ENCODE peak calls at places on chromosomes 1 and 21, in nine cellular contexts. One of them, this sample, is unnamed.

GRCh38 chr1:73783367-73783766 is 414.6 kb downstream of the LRRIQ3 start:
- DNase-seq in tibial nerve: no peak
- DNase-seq in type B pancreatic cell: no peak
- DNase-seq in GM23338: no peak
- DNase-seq in Peyer's patch: no peak
- DNase-seq in ovary: no peak
- DNase-seq in cardiac fibroblast: peak; percentile 3
- DNase-seq in OCI-LY7: no peak
- DNase-seq in CD8-positive, alpha-beta T cell: no peak
- DNase-seq in this sample: no peak

GRCh38 chr1:169860187-169860586 is 33.5 kb downstream of the SCYL3 start:
- DNase-seq in tibial nerve: no peak
- DNase-seq in type B pancreatic cell: no peak
- DNase-seq in GM23338: no peak
- DNase-seq in Peyer's patch: no peak
- DNase-seq in ovary: no peak
- DNase-seq in cardiac fibroblast: no peak
- DNase-seq in OCI-LY7: peak; percentile 8
- DNase-seq in CD8-positive, alpha-beta T cell: no peak
- DNase-seq in this sample: no peak

GRCh38 chr1:29963946-29964345 is 727.6 kb downstream of the PTPRU start:
- DNase-seq in tibial nerve: no peak
- DNase-seq in type B pancreatic cell: no peak
- DNase-seq in GM23338: no peak
- DNase-seq in Peyer's patch: no peak
- DNase-seq in ovary: no peak
- DNase-seq in cardiac fibroblast: no peak
- DNase-seq in OCI-LY7: no peak
- DNase-seq in CD8-positive, alpha-beta T cell: no peak
- DNase-seq in this sample: no peak

GRCh38 chr1:91803847-91804545 is 82.0 kb downstream of the TGFBR3 start:
- DNase-seq in tibial nerve: no peak
- DNase-seq in type B pancreatic cell: no peak
- DNase-seq in GM23338: no peak
- DNase-seq in Peyer's patch: peak; percentile 20
- DNase-seq in ovary: no peak
- DNase-seq in cardiac fibroblast: no peak
- DNase-seq in OCI-LY7: peak; percentile 22
- DNase-seq in CD8-positive, alpha-beta T cell: peak; percentile 55
- DNase-seq in this sample: peak; percentile 74

GRCh38 chr1:85295654-85296053 is 19.2 kb upstream of the BCL10 start:
- DNase-seq in tibial nerve: no peak
- DNase-seq in type B pancreatic cell: no peak
- DNase-seq in GM23338: no peak
- DNase-seq in Peyer's patch: no peak
- DNase-seq in ovary: no peak
- DNase-seq in cardiac fibroblast: no peak
- DNase-seq in OCI-LY7: no peak
- DNase-seq in CD8-positive, alpha-beta T cell: no peak
- DNase-seq in this sample: no peak

GRCh38 chr1:70720133-70720920 is 309.3 kb downstream of the CTH start:
- DNase-seq in tibial nerve: no peak
- DNase-seq in type B pancreatic cell: no peak
- DNase-seq in GM23338: no peak
- DNase-seq in Peyer's patch: no peak
- DNase-seq in ovary: no peak
- DNase-seq in cardiac fibroblast: no peak
- DNase-seq in OCI-LY7: no peak
- DNase-seq in CD8-positive, alpha-beta T cell: no peak
- DNase-seq in this sample: no peak

GRCh38 chr1:34303218-34303617 is 126.5 kb downstream of the C1orf94 start:
- DNase-seq in tibial nerve: no peak
- DNase-seq in type B pancreatic cell: no peak
- DNase-seq in GM23338: no peak
- DNase-seq in Peyer's patch: no peak
- DNase-seq in ovary: no peak
- DNase-seq in cardiac fibroblast: no peak
- DNase-seq in OCI-LY7: no peak
- DNase-seq in CD8-positive, alpha-beta T cell: no peak
- DNase-seq in this sample: no peak

GRCh38 chr1:173406783-173407230 is 70.3 kb upstream of the PRDX6 start:
- DNase-seq in tibial nerve: no peak
- DNase-seq in type B pancreatic cell: no peak
- DNase-seq in GM23338: no peak
- DNase-seq in Peyer's patch: peak; percentile 40
- DNase-seq in ovary: no peak
- DNase-seq in cardiac fibroblast: no peak
- DNase-seq in OCI-LY7: peak; percentile 71
- DNase-seq in CD8-positive, alpha-beta T cell: no peak
- DNase-seq in this sample: no peak

GRCh38 chr21:41219498-41220207 is 51.7 kb downstream of the BACE2 start:
- DNase-seq in tibial nerve: no peak
- DNase-seq in type B pancreatic cell: no peak
- DNase-seq in GM23338: no peak
- DNase-seq in Peyer's patch: no peak
- DNase-seq in ovary: no peak
- DNase-seq in cardiac fibroblast: no peak
- DNase-seq in OCI-LY7: no peak
- DNase-seq in CD8-positive, alpha-beta T cell: no peak
- DNase-seq in this sample: peak; percentile 78

GRCh38 chr1:245877976-245878375 is 629.1 kb downstream of the SMYD3 start:
- DNase-seq in tibial nerve: no peak
- DNase-seq in type B pancreatic cell: no peak
- DNase-seq in GM23338: no peak
- DNase-seq in Peyer's patch: no peak
- DNase-seq in ovary: no peak
- DNase-seq in cardiac fibroblast: peak; percentile 64
- DNase-seq in OCI-LY7: no peak
- DNase-seq in CD8-positive, alpha-beta T cell: no peak
- DNase-seq in this sample: no peak

GRCh38 chr1:21217812-21218596 is 41.3 kb upstream of the EIF4G3 start:
- DNase-seq in tibial nerve: no peak
- DNase-seq in type B pancreatic cell: peak; percentile 72
- DNase-seq in GM23338: peak; percentile 91
- DNase-seq in Peyer's patch: no peak
- DNase-seq in ovary: peak; percentile 46
- DNase-seq in cardiac fibroblast: peak; percentile 29
- DNase-seq in OCI-LY7: peak; percentile 23
- DNase-seq in CD8-positive, alpha-beta T cell: no peak
- DNase-seq in this sample: peak; percentile 30

GRCh38 chr1:205920861-205921558 is 22.2 kb downstream of the SLC26A9 start:
- DNase-seq in tibial nerve: no peak
- DNase-seq in type B pancreatic cell: no peak
- DNase-seq in GM23338: no peak
- DNase-seq in Peyer's patch: no peak
- DNase-seq in ovary: no peak
- DNase-seq in cardiac fibroblast: no peak
- DNase-seq in OCI-LY7: no peak
- DNase-seq in CD8-positive, alpha-beta T cell: no peak
- DNase-seq in this sample: no peak

GRCh38 chr1:207055386-207056001 is 2.4 kb downstream of the PFKFB2 start:
- DNase-seq in tibial nerve: no peak
- DNase-seq in type B pancreatic cell: no peak
- DNase-seq in GM23338: no peak
- DNase-seq in Peyer's patch: no peak
- DNase-seq in ovary: no peak
- DNase-seq in cardiac fibroblast: no peak
- DNase-seq in OCI-LY7: no peak
- DNase-seq in CD8-positive, alpha-beta T cell: no peak
- DNase-seq in this sample: no peak

GRCh38 chr1:28112388-28113311 is 24.2 kb upstream of the EYA3 start:
- DNase-seq in tibial nerve: no peak
- DNase-seq in type B pancreatic cell: no peak
- DNase-seq in GM23338: peak; percentile 70
- DNase-seq in Peyer's patch: no peak
- DNase-seq in ovary: no peak
- DNase-seq in cardiac fibroblast: peak; percentile 25
- DNase-seq in OCI-LY7: peak; percentile 38
- DNase-seq in CD8-positive, alpha-beta T cell: no peak
- DNase-seq in this sample: peak; percentile 26
- TF ChIP-seq CTCF in tibial nerve: no peak
- TF ChIP-seq CTCF in type B pancreatic cell: peak; percentile 30
- TF ChIP-seq CTCF in GM23338: peak; percentile 52
- TF ChIP-seq CTCF in Peyer's patch: peak; percentile 47
- TF ChIP-seq CTCF in ovary: no peak
- TF ChIP-seq CTCF in cardiac fibroblast: peak; percentile 5
- TF ChIP-seq CTCF in OCI-LY7: peak; percentile 73
- TF ChIP-seq CTCF in CD8-positive, alpha-beta T cell: no peak
- TF ChIP-seq CTCF in this sample: no peak

GRCh38 chr1:176531896-176532892 is 69.2 kb downstream of the PAPPA2 start:
- DNase-seq in tibial nerve: no peak
- DNase-seq in type B pancreatic cell: no peak
- DNase-seq in GM23338: no peak
- DNase-seq in Peyer's patch: no peak
- DNase-seq in ovary: no peak
- DNase-seq in cardiac fibroblast: no peak
- DNase-seq in OCI-LY7: no peak
- DNase-seq in CD8-positive, alpha-beta T cell: no peak
- DNase-seq in this sample: no peak
- TF ChIP-seq CTCF in tibial nerve: no peak
- TF ChIP-seq CTCF in type B pancreatic cell: no peak
- TF ChIP-seq CTCF in GM23338: no peak
- TF ChIP-seq CTCF in Peyer's patch: no peak
- TF ChIP-seq CTCF in ovary: no peak
- TF ChIP-seq CTCF in cardiac fibroblast: no peak
- TF ChIP-seq CTCF in OCI-LY7: no peak
- TF ChIP-seq CTCF in CD8-positive, alpha-beta T cell: no peak
- TF ChIP-seq CTCF in this sample: no peak

DNA sequence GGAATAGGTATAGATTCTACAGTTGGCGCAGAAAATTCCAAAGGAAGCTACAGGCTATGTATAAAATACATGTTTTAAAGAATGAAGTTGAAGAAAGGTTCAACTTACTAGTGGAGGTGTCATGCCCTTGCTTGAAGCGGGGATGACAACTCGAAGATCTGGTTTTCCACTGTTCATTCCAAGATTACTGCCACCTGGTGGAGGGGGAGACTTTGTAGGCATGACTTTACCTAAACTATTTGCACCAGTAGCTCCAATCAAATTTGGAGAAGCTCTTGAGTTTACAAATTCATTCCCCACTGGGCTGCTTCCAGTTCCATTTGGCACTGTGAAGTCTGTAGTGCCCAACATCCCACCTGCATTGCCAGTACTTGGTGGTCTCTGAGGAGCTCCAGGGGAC is 81.7 kb downstream of the AXDND1 start:
- DNase-seq in tibial nerve: no peak
- DNase-seq in type B pancreatic cell: no peak
- DNase-seq in GM23338: peak; percentile 78
- DNase-seq in Peyer's patch: no peak
- DNase-seq in ovary: no peak
- DNase-seq in cardiac fibroblast: no peak
- DNase-seq in OCI-LY7: peak; percentile 30
- DNase-seq in CD8-positive, alpha-beta T cell: no peak
- DNase-seq in this sample: peak; percentile 42
- TF ChIP-seq CTCF in tibial nerve: no peak
- TF ChIP-seq CTCF in type B pancreatic cell: peak; percentile 50
- TF ChIP-seq CTCF in GM23338: peak; percentile 64
- TF ChIP-seq CTCF in Peyer's patch: no peak
- TF ChIP-seq CTCF in ovary: no peak
- TF ChIP-seq CTCF in cardiac fibroblast: no peak
- TF ChIP-seq CTCF in OCI-LY7: peak; percentile 79
- TF ChIP-seq CTCF in CD8-positive, alpha-beta T cell: no peak
- TF ChIP-seq CTCF in this sample: peak; percentile 42

GRCh38 chr1:107750364-107750959 is 214.5 kb downstream of the VAV3 start:
- DNase-seq in tibial nerve: peak; percentile 15
- DNase-seq in type B pancreatic cell: no peak
- DNase-seq in GM23338: peak; percentile 88
- DNase-seq in Peyer's patch: peak; percentile 39
- DNase-seq in ovary: peak; percentile 18
- DNase-seq in cardiac fibroblast: peak; percentile 59
- DNase-seq in OCI-LY7: peak; percentile 78
- DNase-seq in CD8-positive, alpha-beta T cell: no peak
- DNase-seq in this sample: peak; percentile 82

GRCh38 chr1:107748529-107748928 is 216.5 kb downstream of the VAV3 start:
- DNase-seq in tibial nerve: no peak
- DNase-seq in type B pancreatic cell: no peak
- DNase-seq in GM23338: peak; percentile 51
- DNase-seq in Peyer's patch: no peak
- DNase-seq in ovary: no peak
- DNase-seq in cardiac fibroblast: peak; percentile 6
- DNase-seq in OCI-LY7: peak; percentile 30
- DNase-seq in CD8-positive, alpha-beta T cell: no peak
- DNase-seq in this sample: peak; percentile 51
- TF ChIP-seq CTCF in tibial nerve: no peak
- TF ChIP-seq CTCF in type B pancreatic cell: peak; percentile 64
- TF ChIP-seq CTCF in GM23338: peak; percentile 50
- TF ChIP-seq CTCF in Peyer's patch: peak; percentile 42
- TF ChIP-seq CTCF in ovary: no peak
- TF ChIP-seq CTCF in cardiac fibroblast: no peak
- TF ChIP-seq CTCF in OCI-LY7: peak; percentile 72
- TF ChIP-seq CTCF in CD8-positive, alpha-beta T cell: no peak
- TF ChIP-seq CTCF in this sample: peak; percentile 53

GRCh38 chr1:1273535-1274298 is at the start of gene UBE2J2:
- DNase-seq in tibial nerve: peak; percentile 92
- DNase-seq in type B pancreatic cell: peak; percentile 93
- DNase-seq in GM23338: peak; percentile 96
- DNase-seq in Peyer's patch: peak; percentile 91
- DNase-seq in ovary: peak; percentile 95
- DNase-seq in cardiac fibroblast: peak; percentile 96
- DNase-seq in OCI-LY7: peak; percentile 94
- DNase-seq in CD8-positive, alpha-beta T cell: peak; percentile 93
- DNase-seq in this sample: peak; percentile 94
- TF ChIP-seq CTCF in tibial nerve: no peak
- TF ChIP-seq CTCF in type B pancreatic cell: no peak
- TF ChIP-seq CTCF in GM23338: no peak
- TF ChIP-seq CTCF in Peyer's patch: no peak
- TF ChIP-seq CTCF in ovary: no peak
- TF ChIP-seq CTCF in cardiac fibroblast: no peak
- TF ChIP-seq CTCF in OCI-LY7: no peak
- TF ChIP-seq CTCF in CD8-positive, alpha-beta T cell: no peak
- TF ChIP-seq CTCF in this sample: no peak

GRCh38 chr1:213934642-213935041 is 53.1 kb upstream of the PROX1 start:
- DNase-seq in tibial nerve: no peak
- DNase-seq in type B pancreatic cell: no peak
- DNase-seq in GM23338: no peak
- DNase-seq in Peyer's patch: no peak
- DNase-seq in ovary: no peak
- DNase-seq in cardiac fibroblast: peak; percentile 51
- DNase-seq in OCI-LY7: no peak
- DNase-seq in CD8-positive, alpha-beta T cell: no peak
- DNase-seq in this sample: peak; percentile 36

GRCh38 chr1:213936571-213936970 is 51.2 kb upstream of the PROX1 start:
- DNase-seq in tibial nerve: no peak
- DNase-seq in type B pancreatic cell: no peak
- DNase-seq in GM23338: no peak
- DNase-seq in Peyer's patch: no peak
- DNase-seq in ovary: no peak
- DNase-seq in cardiac fibroblast: no peak
- DNase-seq in OCI-LY7: no peak
- DNase-seq in CD8-positive, alpha-beta T cell: no peak
- DNase-seq in this sample: no peak

GRCh38 chr1:213927897-213928296 is 59.9 kb upstream of the PROX1 start:
- DNase-seq in tibial nerve: no peak
- DNase-seq in type B pancreatic cell: no peak
- DNase-seq in GM23338: no peak
- DNase-seq in Peyer's patch: no peak
- DNase-seq in ovary: no peak
- DNase-seq in cardiac fibroblast: no peak
- DNase-seq in OCI-LY7: no peak
- DNase-seq in CD8-positive, alpha-beta T cell: no peak
- DNase-seq in this sample: no peak

GRCh38 chr1:213931804-213932203 is 56.0 kb upstream of the PROX1 start:
- DNase-seq in tibial nerve: no peak
- DNase-seq in type B pancreatic cell: no peak
- DNase-seq in GM23338: peak; percentile 78
- DNase-seq in Peyer's patch: no peak
- DNase-seq in ovary: no peak
- DNase-seq in cardiac fibroblast: no peak
- DNase-seq in OCI-LY7: no peak
- DNase-seq in CD8-positive, alpha-beta T cell: no peak
- DNase-seq in this sample: no peak
- TF ChIP-seq CTCF in tibial nerve: no peak
- TF ChIP-seq CTCF in type B pancreatic cell: peak; percentile 42
- TF ChIP-seq CTCF in GM23338: peak; percentile 49
- TF ChIP-seq CTCF in Peyer's patch: no peak
- TF ChIP-seq CTCF in ovary: no peak
- TF ChIP-seq CTCF in cardiac fibroblast: no peak
- TF ChIP-seq CTCF in OCI-LY7: no peak
- TF ChIP-seq CTCF in CD8-positive, alpha-beta T cell: no peak
- TF ChIP-seq CTCF in this sample: no peak

This sample was measured in epithelial cell of esophagus.